ENCODE peak calls at places on chromosomes 1 and 21, in ten cellular contexts. D is body of pancreas, P is bronchial epithelial cell, Z is OCI-LY7, C is Caco-2, O is BJ, Y is left lung, L is progenitor cell of endocrine pancreas, S is osteocyte, W is heart left ventricle. I is an unnamed sample.

GRCh38 chr1:66980745-66981367 is 56.1 kb downstream of the MIER1 start:
- DNase-seq in D (no peak), P (peak), Z (no peak), C (no peak), O (no peak), Y (no peak), L (no peak), S (no peak), W (no peak), I (no peak)

GRCh38 chr1:198653815-198654413 is 15.1 kb downstream of the PTPRC start:
- DNase-seq in D (no peak), P (no peak), Z (no peak), C (no peak), O (no peak), Y (no peak), L (no peak), S (no peak), W (no peak), I (no peak)

GRCh38 chr21:42833439-42833815 is 45.9 kb downstream of the WDR4 start:
- DNase-seq in D (no peak), P (peak), Z (peak), C (peak), O (no peak), Y (no peak), L (no peak), S (no peak), W (no peak), I (no peak)

GRCh38 chr1:64042331-64043100 is 160.9 kb upstream of the UBE2U start:
- DNase-seq in D (peak), P (peak), Z (no peak), C (no peak), O (peak), Y (no peak), L (no peak), S (no peak), W (no peak), I (no peak)

GRCh38 chr1:32761253-32761877 is 55.8 kb downstream of the YARS1 start:
- DNase-seq in D (peak), P (peak), Z (no peak), C (peak), O (no peak), Y (peak), L (no peak), S (no peak), W (no peak), I (no peak)

GRCh38 chr21:42056996-42057689 is 14.0 kb upstream of the UMODL1 start:
- DNase-seq in D (peak), P (peak), Z (no peak), C (peak), O (peak), Y (peak), L (peak), S (no peak), W (no peak), I (no peak)

GRCh38 chr1:212224102-212224501 is 61.1 kb upstream of the PPP2R5A start:
- DNase-seq in D (no peak), P (no peak), Z (no peak), C (no peak), O (no peak), Y (no peak), L (no peak), S (no peak), W (no peak), I (no peak)

GRCh38 chr1:89781494-89782126 is 39.2 kb upstream of the LRRC8D start:
- DNase-seq in D (no peak), P (no peak), Z (no peak), C (no peak), O (no peak), Y (no peak), L (no peak), S (no peak), W (no peak), I (no peak)

GRCh38 chr1:234886081-234886874 is 242.4 kb downstream of the TOMM20 start:
- DNase-seq in D (no peak), P (peak), Z (no peak), C (no peak), O (peak), Y (no peak), L (no peak), S (no peak), W (no peak), I (no peak)

GRCh38 chr1:85494957-85495266 is 30.0 kb upstream of the DDAH1 start:
- DNase-seq in D (no peak), P (peak), Z (no peak), C (peak), O (no peak), Y (no peak), L (no peak), S (no peak), W (no peak), I (no peak)

GRCh38 chr21:28674807-28675206 is 317.9 kb downstream of the LTN1 start:
- DNase-seq in D (no peak), P (peak), Z (no peak), C (no peak), O (no peak), Y (no peak), L (no peak), S (no peak), W (no peak), I (no peak)

GRCh38 chr1:89594096-89594740 is 38.7 kb upstream of the LRRC8C start:
- DNase-seq in D (no peak), P (no peak), Z (no peak), C (no peak), O (no peak), Y (no peak), L (no peak), S (no peak), W (no peak), I (no peak)

GRCh38 chr21:31471865-31472264 is 127.8 kb upstream of the TIAM1 start:
- DNase-seq in D (no peak), P (no peak), Z (no peak), C (no peak), O (no peak), Y (no peak), L (no peak), S (no peak), W (no peak), I (no peak)

GRCh38 chr1:180267761-180268555 is 37.9 kb downstream of the LHX4 start:
- DNase-seq in D (no peak), P (no peak), Z (no peak), C (no peak), O (no peak), Y (no peak), L (no peak), S (peak), W (no peak), I (peak)

DNA sequence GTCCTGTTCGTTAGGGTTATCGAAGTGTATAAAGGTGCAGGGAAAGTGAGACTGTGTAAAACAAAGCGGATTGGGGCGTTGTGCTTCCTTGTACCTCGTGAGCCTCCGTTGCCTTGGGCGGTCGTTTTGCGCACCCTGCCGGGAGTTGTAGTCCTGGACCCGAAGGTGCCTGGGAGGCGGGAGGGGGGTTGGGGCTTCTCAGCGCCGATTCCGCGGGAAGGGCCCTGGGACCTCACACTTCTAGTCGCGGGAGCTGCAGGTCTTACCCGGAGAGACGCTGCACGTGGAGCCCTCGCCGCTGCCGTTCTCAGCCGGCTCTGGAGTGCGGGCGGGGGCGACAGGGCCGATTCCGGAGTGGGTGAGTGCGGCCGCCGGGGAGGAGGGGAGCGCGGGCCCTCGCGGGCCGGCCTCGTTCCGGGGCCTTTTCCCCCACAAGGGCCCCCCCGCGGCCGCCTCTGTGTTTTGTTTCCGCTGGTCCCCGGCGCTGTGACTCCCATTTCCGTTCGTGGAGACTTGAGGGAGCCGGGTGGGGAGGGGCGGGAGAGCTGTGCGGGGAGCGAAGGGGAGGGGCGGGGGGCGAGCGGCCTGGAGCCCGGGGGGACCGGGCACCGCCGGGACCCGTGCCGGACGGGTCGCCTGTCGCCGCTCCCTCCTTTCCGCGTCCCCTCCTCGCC is 586 bp downstream of the GABPA start:
- DNase-seq in D (peak), P (peak), Z (peak), C (peak), O (peak), Y (peak), L (peak), S (peak), W (peak), I (peak)
- TF ChIP-seq CTCF in D (no peak), P (no peak), Z (no peak), C (no peak), O (peak), Y (no peak), L (no peak), S (no peak), W (peak), I (no peak)

DNA sequence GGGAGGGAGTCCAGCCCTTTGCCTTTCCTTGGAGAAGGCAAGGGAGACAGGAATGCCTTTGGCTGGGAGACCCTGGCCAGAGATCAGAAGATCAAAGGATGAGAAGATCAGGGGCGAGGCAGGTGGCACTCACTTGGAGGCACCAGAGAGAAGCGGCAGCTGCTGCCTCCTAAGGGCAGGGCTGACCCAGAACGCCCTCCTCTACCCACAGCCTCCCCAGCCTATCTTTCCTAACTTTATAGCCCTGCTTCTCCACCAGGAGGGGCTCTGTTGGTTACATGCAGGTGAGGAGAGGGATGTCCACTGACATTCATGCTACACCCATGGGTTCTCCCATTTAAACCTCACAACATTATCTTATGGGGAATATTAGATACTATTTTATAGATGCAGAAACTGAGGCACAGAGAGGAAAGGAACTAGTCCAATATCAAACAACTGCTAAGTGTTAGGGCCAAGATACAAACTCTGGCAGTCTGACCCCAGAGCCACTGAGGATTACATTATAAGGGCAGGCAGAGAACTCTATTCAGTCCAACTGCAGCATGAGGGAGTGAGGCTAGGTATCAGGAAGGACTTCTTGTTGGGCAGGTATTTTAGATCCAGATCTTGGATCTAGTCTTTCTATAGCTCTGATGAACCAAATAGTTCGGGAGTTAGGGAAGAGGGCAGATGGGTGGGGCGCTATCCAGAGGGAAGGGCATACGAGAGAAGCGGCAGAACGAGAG is 19.9 kb downstream of the LGR6 start:
- DNase-seq in D (no peak), P (peak), Z (no peak), C (peak), O (no peak), Y (no peak), L (no peak), S (no peak), W (no peak), I (no peak)
- TF ChIP-seq CTCF in D (no peak), P (peak), Z (peak), C (peak), O (no peak), Y (no peak), L (peak), S (peak), W (no peak), I (peak)

GRCh38 chr1:39647247-39647646 is 7.8 kb upstream of the HEYL start:
- DNase-seq in D (no peak), P (no peak), Z (no peak), C (no peak), O (no peak), Y (no peak), L (no peak), S (no peak), W (no peak), I (no peak)

GRCh38 chr1:39648496-39648895 is 9.1 kb upstream of the HEYL start:
- DNase-seq in D (peak), P (no peak), Z (no peak), C (no peak), O (no peak), Y (no peak), L (no peak), S (no peak), W (no peak), I (no peak)

GRCh38 chr1:39643705-39644104 is 4.3 kb upstream of the HEYL start:
- DNase-seq in D (no peak), P (no peak), Z (no peak), C (no peak), O (no peak), Y (no peak), L (no peak), S (no peak), W (no peak), I (no peak)

GRCh38 chr1:39645411-39646043 is 6.1 kb upstream of the HEYL start:
- DNase-seq in D (peak), P (no peak), Z (no peak), C (no peak), O (no peak), Y (no peak), L (no peak), S (no peak), W (no peak), I (no peak)

DNA sequence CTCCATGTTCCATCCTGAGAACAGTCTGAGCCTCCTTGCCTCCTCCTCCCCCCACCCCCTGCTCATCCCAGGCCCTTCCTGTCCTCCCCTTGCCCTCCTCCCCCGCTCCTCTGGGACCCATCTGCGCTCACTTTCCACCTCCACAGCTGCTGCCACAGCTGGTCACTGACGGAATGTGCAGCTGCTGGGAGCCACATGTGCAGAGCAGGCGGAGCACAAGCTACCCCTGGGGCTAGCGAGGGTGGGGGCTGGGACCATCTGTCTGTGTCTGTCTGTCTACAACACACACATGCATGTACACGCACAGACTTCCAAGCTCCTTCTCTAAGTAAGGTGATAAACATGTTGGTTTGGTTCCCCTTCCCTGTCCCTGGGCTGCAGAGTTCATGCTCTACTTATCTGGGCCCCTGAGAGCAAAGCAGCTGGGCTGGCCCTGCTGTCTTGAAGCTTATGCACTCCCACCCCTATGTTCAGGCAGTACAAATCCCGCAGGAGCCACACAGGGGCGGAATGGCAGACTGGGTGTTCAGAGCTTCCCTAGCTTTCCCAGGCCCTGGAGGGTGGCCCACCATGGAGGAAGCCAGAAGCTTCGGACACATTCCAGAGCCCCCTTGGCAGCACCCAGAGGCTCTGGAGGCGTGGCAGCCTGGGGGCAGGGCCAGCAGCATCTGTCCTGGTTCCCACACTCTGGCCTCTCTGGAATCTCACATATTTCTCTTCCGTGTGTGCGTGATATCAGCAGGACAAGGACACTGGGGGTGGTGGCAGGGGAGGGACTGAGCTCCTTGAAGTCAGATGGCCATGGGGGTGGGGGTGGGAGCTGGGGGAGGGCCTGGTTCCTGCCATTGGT is 7.0 kb upstream of the HEYL start:
- DNase-seq in D (peak), P (peak), Z (peak), C (peak), O (peak), Y (no peak), L (peak), S (peak), W (peak), I (peak)
- TF ChIP-seq CTCF in D (no peak), P (no peak), Z (no peak), C (no peak), O (peak), Y (no peak), L (no peak), S (no peak), W (peak), I (no peak)

DNA sequence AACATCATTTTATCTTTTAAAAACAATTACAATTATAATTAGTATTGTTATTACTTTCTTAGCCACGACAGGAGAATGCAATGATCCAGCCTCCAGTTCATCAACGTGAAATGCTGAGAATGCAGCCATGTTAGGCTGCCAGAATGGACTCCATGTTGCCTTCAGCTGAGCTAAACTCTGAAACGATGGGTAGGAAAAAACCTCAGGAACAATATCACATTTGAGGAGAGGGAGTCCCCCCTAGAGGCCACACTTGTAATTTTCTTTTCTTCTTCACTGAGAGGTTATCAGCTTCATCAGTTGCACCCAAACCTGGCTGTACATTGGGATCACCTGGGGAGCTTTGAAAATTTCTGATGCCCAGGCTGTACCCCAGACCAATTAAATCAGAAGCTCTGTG is 34.6 kb upstream of the DNAH14 start:
- DNase-seq in D (no peak), P (peak), Z (peak), C (peak), O (no peak), Y (no peak), L (no peak), S (no peak), W (no peak), I (no peak)
- TF ChIP-seq CTCF in D (peak), P (peak), Z (peak), C (peak), O (no peak), Y (no peak), L (peak), S (no peak), W (no peak), I (peak)

GRCh38 chr1:117128323-117129079 is 7.0 kb upstream of the TRIM45 start:
- DNase-seq in D (no peak), P (peak), Z (peak), C (no peak), O (no peak), Y (no peak), L (no peak), S (no peak), W (no peak), I (no peak)
- TF ChIP-seq CTCF in D (peak), P (peak), Z (peak), C (no peak), O (peak), Y (peak), L (peak), S (peak), W (peak), I (peak)

DNA sequence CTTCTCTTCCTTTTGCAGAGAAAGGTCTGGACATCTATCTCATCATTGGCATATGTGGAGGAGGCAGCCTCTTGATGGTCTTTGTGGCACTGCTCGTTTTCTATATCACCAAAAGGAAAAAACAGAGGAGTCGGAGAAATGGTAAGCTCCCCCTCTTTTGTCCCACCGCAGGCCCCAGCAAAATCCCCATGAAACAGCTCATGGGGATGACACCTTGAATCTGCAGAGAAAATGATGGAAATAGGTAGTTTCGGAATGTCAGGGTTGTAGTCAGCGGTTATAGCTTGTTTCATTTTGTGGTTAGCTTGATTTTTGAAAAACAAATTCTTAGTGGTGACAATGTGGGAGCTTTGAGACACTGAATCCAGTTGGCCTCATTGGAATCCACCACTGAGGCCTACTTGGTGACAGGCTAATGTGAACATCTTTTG is 10.3 kb downstream of the CD2 start:
- DNase-seq in D (no peak), P (no peak), Z (no peak), C (no peak), O (no peak), Y (no peak), L (no peak), S (no peak), W (no peak), I (no peak)
- TF ChIP-seq CTCF in D (no peak), P (no peak), Z (peak), C (no peak), O (no peak), Y (no peak), L (no peak), S (no peak), W (no peak), I (no peak)

DNA sequence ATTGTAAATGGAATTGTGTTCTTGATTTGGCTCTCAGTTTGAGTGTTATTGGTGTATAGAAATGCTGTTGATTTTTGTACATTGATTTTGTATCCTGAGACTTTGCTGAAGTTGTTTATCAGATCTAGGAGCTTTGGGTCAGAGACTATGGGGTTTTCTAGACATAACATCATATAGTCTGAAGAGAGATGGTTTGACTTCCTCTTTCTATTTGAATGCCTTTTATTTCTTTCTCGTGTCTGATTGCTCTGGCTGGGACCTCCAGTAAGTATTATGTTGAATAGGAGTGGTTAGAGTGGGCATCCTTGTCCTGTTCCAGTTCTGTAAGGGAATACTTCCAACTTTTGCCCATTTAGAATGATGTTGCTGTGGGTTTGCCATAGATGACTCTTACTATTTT is 39.1 kb upstream of the ANGPTL1 start:
- DNase-seq in D (no peak), P (no peak), Z (no peak), C (no peak), O (no peak), Y (no peak), L (no peak), S (no peak), W (no peak), I (no peak)
- TF ChIP-seq CTCF in D (no peak), P (no peak), Z (no peak), C (no peak), O (no peak), Y (no peak), L (no peak), S (no peak), W (no peak), I (no peak)

DNA sequence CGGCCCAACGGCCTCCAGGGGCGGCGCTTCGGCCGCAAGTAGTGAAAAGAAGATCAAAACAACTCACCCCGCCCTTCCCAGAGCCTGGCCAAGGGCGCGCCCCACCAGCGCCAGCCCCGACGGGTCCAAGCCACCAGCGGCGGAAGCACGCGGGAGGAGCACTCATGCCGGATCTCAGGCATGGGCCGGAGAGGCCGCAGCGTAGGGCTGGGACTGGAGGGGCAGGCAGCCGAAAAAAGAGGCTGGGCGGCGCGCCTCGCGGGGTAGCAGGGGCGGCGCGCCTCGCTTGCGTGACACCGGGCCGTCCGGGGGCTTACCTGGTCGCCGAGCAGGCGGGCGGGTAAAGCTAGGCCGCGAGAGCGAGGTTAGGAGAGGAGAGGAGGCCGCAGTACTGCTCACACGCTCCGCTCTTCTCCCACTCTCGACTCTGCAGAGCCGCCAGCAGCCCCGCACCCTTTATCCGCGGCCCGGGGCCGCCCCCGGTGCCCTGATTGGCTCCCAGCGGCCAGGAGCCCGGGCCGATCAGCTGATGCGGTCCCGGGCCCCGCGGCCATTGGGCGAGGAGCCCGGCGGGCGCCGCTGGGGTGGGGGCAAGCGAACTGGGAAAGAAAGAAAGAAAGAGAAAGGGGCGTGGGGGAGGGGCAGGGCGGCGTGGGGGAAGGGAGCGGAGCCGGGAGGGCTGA is at the start of gene GLUL:
- DNase-seq in D (peak), P (peak), Z (no peak), C (peak), O (peak), Y (peak), L (peak), S (peak), W (peak), I (peak)
- TF ChIP-seq CTCF in D (no peak), P (peak), Z (no peak), C (no peak), O (peak), Y (peak), L (no peak), S (peak), W (peak), I (peak)